ENCODE peak calls at places on chromosomes 13 and 19, in nine cellular contexts. One of them, this sample, is unnamed.

GRCh38 chr13:25249001-25249543 is 38.2 kb downstream of the MTMR6 start:
- DNase-seq in tibial artery: no peak
- DNase-seq in fibroblast of lung: peak
- DNase-seq in IMR-90: peak
- DNase-seq in stomach: no peak
- DNase-seq in upper lobe of right lung: no peak
- DNase-seq in sigmoid colon: no peak
- DNase-seq in CD8-positive, alpha-beta T cell: no peak
- DNase-seq in heart right ventricle: no peak
- DNase-seq in this sample: no peak

GRCh38 chr19:28425431-28425931 is 787.5 kb downstream of the UQCRFS1 start:
- DNase-seq in sigmoid colon: no peak
- DNase-seq in heart right ventricle: no peak
- DNase-seq in IMR-90: no peak
- DNase-seq in stomach: no peak
- DNase-seq in CD8-positive, alpha-beta T cell: no peak
- DNase-seq in upper lobe of right lung: no peak
- DNase-seq in tibial artery: no peak
- DNase-seq in fibroblast of lung: no peak
- DNase-seq in this sample: no peak

GRCh38 chr13:89923731-89924130 is 1423.8 kb upstream of the MIR17HG start:
- DNase-seq in IMR-90: peak
- DNase-seq in upper lobe of right lung: no peak
- DNase-seq in stomach: no peak
- DNase-seq in fibroblast of lung: peak
- DNase-seq in sigmoid colon: no peak
- DNase-seq in heart right ventricle: no peak
- DNase-seq in CD8-positive, alpha-beta T cell: no peak
- DNase-seq in tibial artery: no peak
- DNase-seq in this sample: no peak

GRCh38 chr13:20136781-20137703 is 23.8 kb downstream of the GJA3 start:
- DNase-seq in upper lobe of right lung: peak
- DNase-seq in sigmoid colon: peak
- DNase-seq in heart right ventricle: no peak
- DNase-seq in stomach: peak
- DNase-seq in fibroblast of lung: peak
- DNase-seq in tibial artery: no peak
- DNase-seq in IMR-90: no peak
- DNase-seq in CD8-positive, alpha-beta T cell: peak
- DNase-seq in this sample: no peak

GRCh38 chr13:48492123-48493075 is 40.5 kb downstream of the RCBTB2 start:
- DNase-seq in fibroblast of lung: peak
- DNase-seq in stomach: peak
- DNase-seq in sigmoid colon: peak
- DNase-seq in CD8-positive, alpha-beta T cell: peak
- DNase-seq in heart right ventricle: peak
- DNase-seq in IMR-90: peak
- DNase-seq in tibial artery: peak
- DNase-seq in upper lobe of right lung: peak
- DNase-seq in this sample: peak

GRCh38 chr13:112251930-112252585 is 124.1 kb upstream of the SPACA7 start:
- DNase-seq in sigmoid colon: no peak
- DNase-seq in tibial artery: no peak
- DNase-seq in heart right ventricle: no peak
- DNase-seq in IMR-90: no peak
- DNase-seq in CD8-positive, alpha-beta T cell: no peak
- DNase-seq in fibroblast of lung: no peak
- DNase-seq in upper lobe of right lung: no peak
- DNase-seq in stomach: no peak
- DNase-seq in this sample: no peak

GRCh38 chr13:33479066-33479465 is 193.5 kb upstream of the STARD13 start:
- DNase-seq in heart right ventricle: no peak
- DNase-seq in fibroblast of lung: no peak
- DNase-seq in upper lobe of right lung: no peak
- DNase-seq in tibial artery: no peak
- DNase-seq in CD8-positive, alpha-beta T cell: no peak
- DNase-seq in IMR-90: no peak
- DNase-seq in sigmoid colon: no peak
- DNase-seq in stomach: no peak
- DNase-seq in this sample: no peak

GRCh38 chr13:113050856-113051431 is 54.6 kb upstream of the F7 start:
- DNase-seq in IMR-90: no peak
- DNase-seq in tibial artery: no peak
- DNase-seq in sigmoid colon: no peak
- DNase-seq in fibroblast of lung: no peak
- DNase-seq in upper lobe of right lung: no peak
- DNase-seq in stomach: no peak
- DNase-seq in heart right ventricle: no peak
- DNase-seq in CD8-positive, alpha-beta T cell: no peak
- DNase-seq in this sample: peak

GRCh38 chr19:22595918-22596341 is 38.2 kb upstream of the ZNF492 start:
- DNase-seq in sigmoid colon: no peak
- DNase-seq in CD8-positive, alpha-beta T cell: no peak
- DNase-seq in IMR-90: no peak
- DNase-seq in fibroblast of lung: no peak
- DNase-seq in stomach: no peak
- DNase-seq in upper lobe of right lung: no peak
- DNase-seq in tibial artery: peak
- DNase-seq in heart right ventricle: peak
- DNase-seq in this sample: no peak

GRCh38 chr19:54201172-54201701 is 579 bp downstream of the RPS9 start:
- DNase-seq in IMR-90: no peak
- DNase-seq in sigmoid colon: no peak
- DNase-seq in heart right ventricle: no peak
- DNase-seq in tibial artery: no peak
- DNase-seq in CD8-positive, alpha-beta T cell: no peak
- DNase-seq in fibroblast of lung: no peak
- DNase-seq in upper lobe of right lung: no peak
- DNase-seq in stomach: no peak
- DNase-seq in this sample: no peak

GRCh38 chr19:5926641-5927438 is 12.8 kb downstream of the CAPS start:
- DNase-seq in IMR-90: no peak
- DNase-seq in heart right ventricle: peak
- DNase-seq in stomach: no peak
- DNase-seq in tibial artery: peak
- DNase-seq in fibroblast of lung: peak
- DNase-seq in upper lobe of right lung: no peak
- DNase-seq in CD8-positive, alpha-beta T cell: no peak
- DNase-seq in sigmoid colon: peak
- DNase-seq in this sample: no peak

GRCh38 chr13:97107815-97108534 is 113.7 kb upstream of the OXGR1 start:
- DNase-seq in IMR-90: peak
- DNase-seq in CD8-positive, alpha-beta T cell: no peak
- DNase-seq in upper lobe of right lung: no peak
- DNase-seq in sigmoid colon: no peak
- DNase-seq in stomach: no peak
- DNase-seq in tibial artery: no peak
- DNase-seq in fibroblast of lung: no peak
- DNase-seq in heart right ventricle: no peak
- DNase-seq in this sample: no peak

GRCh38 chr19:13748169-13748884 is 16.0 kb upstream of the MRI1 start:
- DNase-seq in upper lobe of right lung: no peak
- DNase-seq in IMR-90: peak
- DNase-seq in stomach: no peak
- DNase-seq in tibial artery: no peak
- DNase-seq in heart right ventricle: no peak
- DNase-seq in fibroblast of lung: peak
- DNase-seq in sigmoid colon: no peak
- DNase-seq in CD8-positive, alpha-beta T cell: no peak
- DNase-seq in this sample: no peak

GRCh38 chr19:12840091-12841079 is 2.1 kb downstream of the MAST1 start:
- DNase-seq in tibial artery: no peak
- DNase-seq in heart right ventricle: no peak
- DNase-seq in sigmoid colon: no peak
- DNase-seq in fibroblast of lung: peak
- DNase-seq in IMR-90: peak
- DNase-seq in CD8-positive, alpha-beta T cell: no peak
- DNase-seq in stomach: peak
- DNase-seq in upper lobe of right lung: peak
- DNase-seq in this sample: peak

DNA sequence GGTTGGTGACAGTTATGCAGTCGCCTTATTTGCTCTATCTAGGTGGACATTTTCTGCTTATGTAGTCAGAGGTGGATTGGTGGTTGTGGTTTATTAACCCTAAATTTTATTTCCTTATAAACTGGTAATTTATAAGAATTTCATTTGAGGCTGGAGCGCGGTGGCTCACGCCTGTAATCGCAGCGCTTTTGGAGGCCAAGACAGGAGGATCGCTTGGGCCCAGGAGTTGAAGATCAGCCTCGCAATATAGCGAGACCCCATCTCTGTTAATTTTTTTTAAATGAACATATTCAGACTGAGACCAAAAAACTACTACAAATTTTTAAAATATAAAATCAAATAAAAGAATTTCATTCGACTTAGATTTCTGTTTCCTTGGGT is 810 bp downstream of the ZNF627 start:
- DNase-seq in heart right ventricle: no peak
- DNase-seq in CD8-positive, alpha-beta T cell: no peak
- DNase-seq in IMR-90: no peak
- DNase-seq in upper lobe of right lung: no peak
- DNase-seq in fibroblast of lung: peak
- DNase-seq in stomach: no peak
- DNase-seq in sigmoid colon: peak
- DNase-seq in tibial artery: no peak
- DNase-seq in this sample: no peak
- H3K27ac ChIP-seq in heart right ventricle: no peak
- H3K27ac ChIP-seq in CD8-positive, alpha-beta T cell: peak
- H3K27ac ChIP-seq in IMR-90: peak
- H3K27ac ChIP-seq in upper lobe of right lung: peak
- H3K27ac ChIP-seq in fibroblast of lung: peak
- H3K27ac ChIP-seq in stomach: peak
- H3K27ac ChIP-seq in sigmoid colon: peak
- H3K27ac ChIP-seq in tibial artery: peak
- H3K27ac ChIP-seq in this sample: peak

DNA sequence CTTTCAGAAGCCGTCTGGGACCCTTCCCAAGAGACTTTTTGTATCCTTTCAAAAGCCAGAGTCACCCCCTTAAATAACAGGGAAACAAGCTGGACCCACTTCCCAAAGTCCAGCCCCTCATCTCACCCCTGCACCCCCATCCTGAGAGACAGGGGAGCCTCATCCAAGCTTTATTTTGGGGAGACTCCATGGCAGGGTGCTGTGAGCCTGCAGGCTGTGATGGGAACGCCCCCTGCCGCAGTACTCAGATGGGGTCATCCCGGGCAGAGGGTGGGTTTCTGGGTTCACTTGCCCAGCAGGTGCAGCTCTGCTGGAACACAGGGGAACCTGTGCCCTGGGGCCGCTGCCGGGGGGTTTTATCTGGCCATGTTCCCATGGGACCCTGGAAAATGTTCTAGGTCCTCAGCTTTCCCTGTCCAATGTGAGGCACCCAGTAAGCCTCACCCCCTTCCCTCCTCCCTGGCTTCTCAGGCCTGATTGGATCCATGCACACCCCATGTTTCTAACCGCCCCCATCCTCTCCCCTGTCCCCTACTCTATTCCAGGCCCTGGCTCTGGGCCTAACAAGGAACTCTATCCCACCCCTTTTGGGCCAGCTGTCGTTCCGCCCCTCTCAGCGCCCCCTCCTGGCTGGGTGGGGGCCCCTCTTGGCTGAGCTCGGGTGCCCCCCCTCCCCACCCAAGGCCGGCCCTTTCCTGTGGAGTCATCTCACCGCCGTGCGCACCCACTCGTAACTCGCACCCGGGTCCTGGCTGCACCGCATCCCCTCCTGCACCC is 1.0 kb downstream of the HIF3A start:
- DNase-seq in CD8-positive, alpha-beta T cell: no peak
- DNase-seq in tibial artery: peak
- DNase-seq in upper lobe of right lung: peak
- DNase-seq in fibroblast of lung: peak
- DNase-seq in sigmoid colon: peak
- DNase-seq in heart right ventricle: peak
- DNase-seq in IMR-90: no peak
- DNase-seq in stomach: peak
- DNase-seq in this sample: peak
- TF ChIP-seq CTCF in CD8-positive, alpha-beta T cell: no peak
- TF ChIP-seq CTCF in tibial artery: peak
- TF ChIP-seq CTCF in upper lobe of right lung: peak
- TF ChIP-seq CTCF in fibroblast of lung: peak
- TF ChIP-seq CTCF in sigmoid colon: no peak
- TF ChIP-seq CTCF in heart right ventricle: peak
- TF ChIP-seq CTCF in IMR-90: no peak
- TF ChIP-seq CTCF in stomach: peak
- TF ChIP-seq CTCF in this sample: peak

DNA sequence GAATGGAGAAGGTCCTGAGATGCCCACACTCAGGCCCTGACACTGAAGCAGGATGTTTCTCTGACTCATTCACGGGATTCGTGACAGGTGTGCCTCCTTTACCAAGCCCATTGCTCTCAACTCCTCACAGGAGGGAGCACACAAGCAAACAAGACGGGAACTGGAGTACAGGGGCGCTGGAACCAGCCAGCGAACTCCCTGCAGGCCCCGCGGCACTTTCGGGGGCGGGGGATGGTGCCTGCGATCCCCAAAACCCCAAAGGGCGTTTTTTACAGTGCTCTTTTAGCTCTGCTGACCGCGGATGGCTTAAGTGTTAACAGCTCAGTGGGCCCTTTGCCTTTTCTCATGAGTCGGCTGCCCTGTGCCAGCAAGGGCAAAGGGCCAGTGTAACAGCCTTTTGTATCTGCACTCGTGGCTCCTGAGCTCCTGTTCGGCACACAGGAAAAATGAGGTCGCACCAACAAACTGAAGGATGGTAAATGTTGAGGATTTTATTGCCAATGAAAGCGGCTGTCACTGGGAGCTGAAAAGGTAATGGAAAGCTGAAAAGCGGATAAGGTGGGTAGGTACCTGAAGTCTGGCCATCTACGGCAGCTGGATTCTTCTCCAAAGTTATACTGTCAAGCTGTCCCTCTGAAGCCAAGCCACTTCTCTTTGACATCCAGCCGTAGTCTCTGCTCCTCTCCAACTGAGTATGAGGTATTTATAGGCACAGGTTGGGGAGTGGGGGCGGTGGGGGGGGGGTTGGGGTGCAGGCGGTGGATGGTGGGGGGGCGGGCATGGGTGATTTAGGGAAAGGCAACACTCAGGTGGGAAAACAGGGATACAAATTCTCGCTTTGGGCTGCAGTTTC is 65.0 kb upstream of the TRPC4 start:
- DNase-seq in stomach: no peak
- DNase-seq in sigmoid colon: no peak
- DNase-seq in heart right ventricle: no peak
- DNase-seq in IMR-90: no peak
- DNase-seq in CD8-positive, alpha-beta T cell: no peak
- DNase-seq in fibroblast of lung: no peak
- DNase-seq in tibial artery: no peak
- DNase-seq in upper lobe of right lung: no peak
- DNase-seq in this sample: no peak
- H3K27ac ChIP-seq in stomach: no peak
- H3K27ac ChIP-seq in sigmoid colon: no peak
- H3K27ac ChIP-seq in heart right ventricle: no peak
- H3K27ac ChIP-seq in IMR-90: no peak
- H3K27ac ChIP-seq in CD8-positive, alpha-beta T cell: no peak
- H3K27ac ChIP-seq in fibroblast of lung: no peak
- H3K27ac ChIP-seq in tibial artery: no peak
- H3K27ac ChIP-seq in upper lobe of right lung: no peak
- H3K27ac ChIP-seq in this sample: no peak

DNA sequence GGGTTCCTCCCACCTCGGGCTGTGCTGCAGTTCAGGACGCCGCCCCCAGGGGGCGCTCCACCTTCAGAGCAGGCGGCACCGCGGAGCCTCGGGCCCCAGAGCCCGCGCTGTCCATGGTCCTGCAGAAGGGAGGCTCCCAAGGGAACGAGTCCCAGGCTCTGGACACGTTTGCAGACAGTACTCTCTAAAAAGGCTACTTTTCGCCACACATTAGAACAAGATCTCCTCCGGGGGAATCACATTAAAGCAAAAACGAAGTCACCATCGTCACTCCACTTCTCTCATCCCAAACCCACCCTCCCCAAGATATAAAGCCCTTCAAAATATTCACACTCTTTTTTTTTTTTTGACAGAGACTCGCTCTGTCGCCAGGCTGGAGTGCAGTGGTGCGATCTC is 4.6 kb upstream of the SIGLEC10 start:
- DNase-seq in upper lobe of right lung: peak
- DNase-seq in stomach: peak
- DNase-seq in heart right ventricle: peak
- DNase-seq in IMR-90: peak
- DNase-seq in sigmoid colon: peak
- DNase-seq in tibial artery: peak
- DNase-seq in fibroblast of lung: peak
- DNase-seq in CD8-positive, alpha-beta T cell: peak
- DNase-seq in this sample: peak
- TF ChIP-seq CTCF in upper lobe of right lung: peak
- TF ChIP-seq CTCF in stomach: peak
- TF ChIP-seq CTCF in heart right ventricle: peak
- TF ChIP-seq CTCF in IMR-90: peak
- TF ChIP-seq CTCF in sigmoid colon: peak
- TF ChIP-seq CTCF in tibial artery: peak
- TF ChIP-seq CTCF in fibroblast of lung: peak
- TF ChIP-seq CTCF in CD8-positive, alpha-beta T cell: peak
- TF ChIP-seq CTCF in this sample: peak

This sample was measured in lower lobe of right lung.